ENCODE peak calls at places on chromosomes 2 and 18, in five cellular contexts. K is left ventricle myocardium inferior, Y is lung, Q is bronchial epithelial cell, E is adrenal gland. R is an unnamed sample.

GRCh38 chr2:197208029-197208428 is 102.6 kb downstream of the ANKRD44 start:
- DNase-seq in K (no peak), Y (no peak), Q (no peak), E (no peak), R (no peak)

GRCh38 chr18:68298340-68298739 is 416.6 kb downstream of the TMX3 start:
- DNase-seq in K (no peak), Y (no peak), Q (no peak), E (no peak), R (no peak)

GRCh38 chr2:119338826-119339561 is 27.6 kb downstream of the C2orf76 start:
- DNase-seq in K (no peak), Y (no peak), Q (no peak), E (no peak), R (peak)

GRCh38 chr2:33377048-33377447 is 99.4 kb upstream of the RASGRP3 start:
- DNase-seq in K (peak), Y (no peak), Q (no peak), E (no peak), R (no peak)

GRCh38 chr2:234911271-234911670 is 40.5 kb upstream of the SH3BP4 start:
- DNase-seq in K (no peak), Y (no peak), Q (peak), E (peak), R (no peak)

GRCh38 chr2:238948765-238949641 is 101.1 kb downstream of the TWIST2 start:
- DNase-seq in K (no peak), Y (peak), Q (peak), E (no peak), R (no peak)

GRCh38 chr2:100394111-100394641 is 23.3 kb downstream of the CHST10 start:
- DNase-seq in K (no peak), Y (no peak), Q (no peak), E (no peak), R (no peak)

GRCh38 chr18:71115261-71115660 is 826.4 kb downstream of the SOCS6 start:
- DNase-seq in K (no peak), Y (no peak), Q (no peak), E (no peak), R (no peak)

GRCh38 chr2:203913947-203914346 is 22.6 kb upstream of the ICOS start:
- DNase-seq in K (no peak), Y (no peak), Q (no peak), E (no peak), R (no peak)

GRCh38 chr2:71456617-71457016 is 3.3 kb downstream of the DYSF start:
- DNase-seq in K (no peak), Y (no peak), Q (no peak), E (no peak), R (no peak)

GRCh38 chr18:60826346-60826745 is 453.8 kb upstream of the MC4R start:
- DNase-seq in K (no peak), Y (no peak), Q (peak), E (no peak), R (no peak)

GRCh38 chr2:62569907-62570793 is 64.2 kb upstream of the TMEM17 start:
- DNase-seq in K (no peak), Y (no peak), Q (no peak), E (no peak), R (peak)

GRCh38 chr2:239991689-239992314 is 33.3 kb downstream of the NDUFA10 start:
- DNase-seq in K (no peak), Y (no peak), Q (peak), E (no peak), R (no peak)

GRCh38 chr2:234691226-234691600 is 194.3 kb upstream of the ARL4C start:
- DNase-seq in K (no peak), Y (no peak), Q (peak), E (no peak), R (no peak)

GRCh38 chr18:49207373-49207772 is 253.1 kb downstream of the DYM start:
- DNase-seq in K (no peak), Y (no peak), Q (peak), E (no peak), R (no peak)

GRCh38 chr2:107810734-107811133 is 16.0 kb upstream of the RGPD4 start:
- DNase-seq in K (no peak), Y (no peak), Q (no peak), E (no peak), R (no peak)

GRCh38 chr2:43008388-43008787 is 216.0 kb upstream of the HAAO start:
- DNase-seq in K (no peak), Y (no peak), Q (no peak), E (no peak), R (no peak)

GRCh38 chr2:85410584-85411404 is 628 bp upstream of the CAPG start:
- DNase-seq in K (no peak), Y (no peak), Q (peak), E (no peak), R (no peak)

GRCh38 chr2:9360701-9361100 is 62.6 kb downstream of the ITGB1BP1 start:
- DNase-seq in K (no peak), Y (no peak), Q (no peak), E (no peak), R (no peak)

GRCh38 chr2:232761301-232761907 is 15.0 kb downstream of the KCNJ13 start:
- DNase-seq in K (no peak), Y (no peak), Q (peak), E (no peak), R (peak)

GRCh38 chr2:169480079-169480465 is 778 bp downstream of the BBS5 start:
- DNase-seq in K (no peak), Y (no peak), Q (peak), E (no peak), R (no peak)

GRCh38 chr2:212897296-212897695 is 254.1 kb downstream of the IKZF2 start:
- DNase-seq in K (no peak), Y (no peak), Q (no peak), E (no peak), R (no peak)

GRCh38 chr2:128644156-128644555 is 325.5 kb upstream of the HS6ST1 start:
- DNase-seq in K (no peak), Y (peak), Q (no peak), E (no peak), R (no peak)

GRCh38 chr2:205139822-205140612 is 542.3 kb upstream of the NRP2 start:
- DNase-seq in K (peak), Y (peak), Q (no peak), E (peak), R (no peak)

GRCh38 chr2:42868096-42868495 is 75.7 kb upstream of the HAAO start:
- DNase-seq in K (no peak), Y (no peak), Q (no peak), E (no peak), R (no peak)

GRCh38 chr18:49858309-49859005 is 45.1 kb upstream of the ACAA2 start:
- DNase-seq in K (peak), Y (peak), Q (peak), E (peak), R (peak)

GRCh38 chr2:44077942-44078511 is 82.2 kb upstream of the LRPPRC start:
- DNase-seq in K (no peak), Y (no peak), Q (no peak), E (no peak), R (no peak)

GRCh38 chr2:197179744-197180498 is 130.7 kb downstream of the ANKRD44 start:
- DNase-seq in K (peak), Y (no peak), Q (no peak), E (peak), R (no peak)

GRCh38 chr2:168703926-168704325 is 98.5 kb upstream of the NOSTRIN start:
- DNase-seq in K (no peak), Y (no peak), Q (no peak), E (no peak), R (no peak)

GRCh38 chr2:33042819-33043218 is 96.1 kb downstream of the LTBP1 start:
- DNase-seq in K (no peak), Y (no peak), Q (no peak), E (no peak), R (no peak)

GRCh38 chr2:189142893-189143759 is 36.4 kb downstream of the COL5A2 start:
- DNase-seq in K (no peak), Y (no peak), Q (peak), E (peak), R (peak)

GRCh38 chr2:215624423-215624829 is 188.6 kb upstream of the FN1 start:
- DNase-seq in K (no peak), Y (peak), Q (peak), E (peak), R (no peak)

GRCh38 chr2:157150747-157151146 is 106.8 kb upstream of the GALNT5 start:
- DNase-seq in K (no peak), Y (no peak), Q (no peak), E (no peak), R (no peak)

GRCh38 chr2:40458271-40458794 is 6.4 kb upstream of the SLC8A1 start:
- DNase-seq in K (no peak), Y (no peak), Q (no peak), E (no peak), R (no peak)

GRCh38 chr18:11980148-11980554 is 1.2 kb upstream of the IMPA2 start:
- DNase-seq in K (no peak), Y (no peak), Q (peak), E (no peak), R (no peak)

GRCh38 chr2:112614201-112614840 is 29.9 kb downstream of the CHCHD5 start:
- DNase-seq in K (no peak), Y (no peak), Q (no peak), E (no peak), R (peak)

GRCh38 chr2:70473101-70473722 is 80.4 kb downstream of the TGFA start:
- DNase-seq in K (no peak), Y (no peak), Q (no peak), E (no peak), R (no peak)

GRCh38 chr2:188158337-188159100 is 133.2 kb upstream of the GULP1 start:
- DNase-seq in K (no peak), Y (no peak), Q (peak), E (no peak), R (no peak)

DNA sequence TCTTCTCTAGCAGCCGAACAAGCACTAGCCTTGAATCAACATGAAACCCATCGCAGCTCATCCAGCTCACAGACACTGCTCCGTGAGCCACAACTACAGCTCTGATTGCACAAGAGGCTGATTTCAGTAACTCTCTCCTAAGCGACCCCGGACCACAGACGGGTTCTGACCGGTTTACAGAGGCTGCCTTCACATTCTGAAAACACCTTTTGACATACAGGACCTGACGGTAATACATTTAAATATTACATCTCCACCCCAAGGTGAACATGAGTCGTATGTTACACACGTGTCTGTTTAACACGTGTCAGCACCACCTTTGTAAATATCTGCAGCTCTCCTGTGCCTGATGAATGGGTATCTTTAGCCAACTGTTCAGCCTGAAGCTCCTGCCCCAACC is 120.7 kb downstream of the TMEM18 start:
- DNase-seq in K (no peak), Y (no peak), Q (peak), E (no peak), R (no peak)
- H3K4me3 ChIP-seq in K (no peak), Y (no peak), Q (no peak), E (no peak), R (no peak)

GRCh38 chr2:95026471-95027368 is 1.2 kb downstream of the MAL start:
- DNase-seq in K (no peak), Y (no peak), Q (no peak), E (no peak), R (no peak)
- H3K4me3 ChIP-seq in K (peak), Y (peak), Q (no peak), E (no peak), R (no peak)

DNA sequence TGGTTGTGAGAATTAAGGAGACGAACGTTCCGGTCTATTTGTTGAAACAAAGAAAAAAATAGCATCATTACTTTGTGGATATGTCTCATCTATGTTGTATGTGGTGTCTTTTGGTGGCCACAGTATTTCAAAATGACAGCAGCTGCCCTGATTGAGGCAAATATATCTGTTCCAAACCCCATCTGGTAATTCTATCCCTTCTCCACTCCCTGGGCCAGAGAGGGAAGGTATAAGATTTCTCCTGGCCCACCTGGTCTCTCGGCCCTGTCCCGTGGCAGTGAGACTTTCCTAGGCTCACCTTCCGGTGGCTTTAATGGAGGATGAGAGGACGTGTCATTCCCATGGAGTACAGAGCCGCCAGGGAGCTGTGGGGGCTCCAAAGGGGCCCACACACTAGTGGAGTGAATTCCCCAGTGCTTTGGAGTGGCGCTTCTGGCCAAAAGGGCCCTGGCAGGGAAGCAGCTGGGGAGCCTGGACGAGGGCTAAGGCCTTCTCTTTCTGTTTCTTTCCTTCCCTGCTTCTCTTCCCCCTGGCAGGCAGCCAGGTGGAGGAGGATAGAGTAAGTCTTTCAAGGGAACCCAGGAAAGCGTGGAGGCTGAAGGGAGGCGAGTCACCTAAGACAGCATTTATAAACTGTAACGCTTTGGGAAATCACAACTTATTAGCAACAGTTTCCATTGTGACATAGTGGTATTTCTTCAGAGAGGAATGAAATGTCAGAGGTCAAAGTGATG is 5.6 kb downstream of the FOSL2 start:
- DNase-seq in K (no peak), Y (no peak), Q (peak), E (peak), R (no peak)
- H3K4me3 ChIP-seq in K (peak), Y (no peak), Q (peak), E (no peak), R (peak)

GRCh38 chr18:78976697-78977626 is 2.7 kb upstream of the SALL3 start:
- DNase-seq in K (no peak), Y (no peak), Q (no peak), E (no peak), R (no peak)
- H3K4me3 ChIP-seq in K (no peak), Y (no peak), Q (no peak), E (no peak), R (no peak)

GRCh38 chr2:200459101-200459500 is 50.8 kb downstream of the KCTD18 start:
- DNase-seq in K (no peak), Y (no peak), Q (no peak), E (no peak), R (no peak)

GRCh38 chr2:200455958-200456421 is 53.9 kb downstream of the KCTD18 start:
- DNase-seq in K (no peak), Y (no peak), Q (no peak), E (peak), R (no peak)

GRCh38 chr2:200454839-200455801 is 54.7 kb downstream of the KCTD18 start:
- DNase-seq in K (no peak), Y (no peak), Q (peak), E (peak), R (no peak)

GRCh38 chr2:200453853-200454524 is 55.9 kb downstream of the KCTD18 start:
- DNase-seq in K (no peak), Y (no peak), Q (no peak), E (no peak), R (no peak)

DNA sequence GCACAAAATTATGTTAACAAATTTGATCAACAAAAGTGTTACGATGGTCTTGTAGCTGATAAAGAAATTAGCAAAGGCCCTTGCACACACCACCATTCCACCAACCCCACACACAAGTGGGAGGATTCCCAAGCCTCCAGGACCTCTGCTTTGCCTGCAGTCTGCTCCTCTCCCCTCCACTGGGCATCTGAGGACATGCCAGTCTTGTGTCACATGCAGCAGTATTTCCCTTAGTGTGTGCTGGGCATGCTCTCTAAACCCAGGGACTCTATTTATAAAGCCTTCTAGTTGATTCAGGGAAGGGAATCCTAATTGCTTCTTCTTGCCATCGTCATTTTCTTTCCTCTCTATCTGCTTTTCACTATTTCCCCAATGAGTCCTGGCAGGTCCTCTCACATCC is 53.3 kb downstream of the KCTD18 start:
- DNase-seq in K (no peak), Y (no peak), Q (no peak), E (no peak), R (no peak)
- H3K4me3 ChIP-seq in K (no peak), Y (no peak), Q (no peak), E (no peak), R (no peak)

GRCh38 chr2:176067587-176068002 is 16.2 kb downstream of the EVX2 start:
- DNase-seq in K (no peak), Y (no peak), Q (no peak), E (no peak), R (no peak)
- H3K4me3 ChIP-seq in K (peak), Y (no peak), Q (no peak), E (no peak), R (peak)

GRCh38 chr18:74982946-74983635 is 225.8 kb downstream of the PTGR3 start:
- DNase-seq in K (no peak), Y (no peak), Q (no peak), E (no peak), R (no peak)
- H3K4me3 ChIP-seq in K (no peak), Y (no peak), Q (no peak), E (no peak), R (no peak)

R was measured in colonic mucosa.